ENCODE peak calls at places on chromosomes 12 and 14, in five cellular contexts. G is pancreas, B is astrocyte of the cerebellum, L is cardiac fibroblast, E is endothelial cell. W is an unnamed sample.

GRCh38 chr14:58942516-58942915 is 246.0 kb upstream of the DAAM1 start:
- DNase-seq in G (no peak), B (no peak), E (no peak), L (peak; percentile 8), W (no peak)

GRCh38 chr14:64786296-64787149 is 82.3 kb downstream of the PLEKHG3 start:
- DNase-seq in E (no peak), G (no peak), B (no peak), L (peak; percentile 67), W (no peak)

GRCh38 chr12:39867631-39868030 is 238.2 kb downstream of the SLC2A13 start:
- DNase-seq in L (peak; percentile 43), B (no peak), G (no peak), E (no peak), W (no peak)

GRCh38 chr12:126742326-126742725 is 1524.6 kb upstream of the TMEM132C start:
- DNase-seq in E (no peak), G (no peak), L (no peak), B (peak; percentile 43), W (no peak)

GRCh38 chr12:89694542-89694941 is 14.1 kb downstream of the ATP2B1 start:
- DNase-seq in B (no peak), L (no peak), E (no peak), G (no peak), W (no peak)

GRCh38 chr12:132078190-132078589 is 65.9 kb downstream of the DDX51 start:
- DNase-seq in E (no peak), G (no peak), L (peak; percentile 91), B (peak; percentile 76), W (no peak)

GRCh38 chr12:132803883-132804282 is 24.8 kb downstream of the GOLGA3 start:
- DNase-seq in L (peak; percentile 17), G (no peak), E (no peak), B (no peak), W (no peak)

GRCh38 chr14:79656086-79656485 is 555.2 kb downstream of the DIO2 start:
- DNase-seq in G (peak; percentile 22), E (no peak), L (no peak), B (no peak), W (no peak)

GRCh38 chr12:42023733-42024494 is 120.8 kb downstream of the GXYLT1 start:
- DNase-seq in L (peak; percentile 81), G (peak; percentile 74), E (peak; percentile 92), B (peak; percentile 53), W (peak; percentile 55)

GRCh38 chr12:108477881-108478259 is 37.2 kb upstream of the FICD start:
- DNase-seq in B (no peak), G (no peak), L (no peak), E (no peak), W (no peak)

GRCh38 chr14:102363182-102363952 is 626 bp downstream of the TECPR2 start:
- DNase-seq in E (no peak), G (no peak), B (no peak), L (peak; percentile 35), W (peak; percentile 40)

GRCh38 chr14:30210630-30211029 is 283.0 kb upstream of the PRKD1 start:
- DNase-seq in L (no peak), G (no peak), E (no peak), B (no peak), W (no peak)

GRCh38 chr14:51304956-51305355 is 64.9 kb downstream of the TMX1 start:
- DNase-seq in G (no peak), L (peak; percentile 85), E (no peak), B (peak; percentile 86), W (no peak)

GRCh38 chr12:100942984-100943749 is 148.6 kb downstream of the ANO4 start:
- DNase-seq in B (no peak), G (no peak), L (no peak), E (no peak), W (no peak)

GRCh38 chr14:25103820-25104219 is 53.9 kb upstream of the STXBP6 start:
- DNase-seq in B (no peak), E (no peak), L (no peak), G (no peak), W (no peak)

GRCh38 chr12:56932867-56933266 is 1.3 kb downstream of the SDR9C7 start:
- DNase-seq in L (no peak), B (no peak), E (no peak), G (no peak), W (no peak)

GRCh38 chr12:57614178-57614947 is 3.1 kb downstream of the ARHGEF25 start:
- DNase-seq in G (no peak), L (peak; percentile 42), E (no peak), B (no peak), W (no peak)

GRCh38 chr14:66944872-66945271 is 244.4 kb upstream of the GARIN2 start:
- DNase-seq in E (no peak), L (peak; percentile 52), B (peak; percentile 27), G (no peak), W (no peak)

DNA sequence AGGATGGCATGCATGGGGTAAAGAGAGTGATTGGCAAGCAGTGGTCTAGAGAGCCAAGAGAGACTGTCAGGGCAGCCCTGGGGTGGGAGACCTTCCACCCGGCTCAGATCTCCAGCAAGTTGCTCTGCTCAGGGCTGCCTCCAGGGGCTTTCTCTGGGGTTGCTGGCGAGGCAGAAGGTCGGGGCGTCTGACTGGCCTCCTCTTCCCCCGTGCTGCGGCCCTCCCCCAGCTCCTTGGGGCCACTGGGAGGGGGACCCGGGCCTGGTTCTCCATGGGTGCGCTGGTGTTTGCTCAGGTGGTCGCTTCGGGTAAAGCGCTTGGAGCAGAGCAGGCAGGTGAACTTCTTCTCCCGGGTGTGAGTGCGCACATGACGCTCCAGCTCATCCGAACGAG is 6.6 kb upstream of the AAAS start:
- DNase-seq in E (peak; percentile 41), L (no peak), B (no peak), G (no peak), W (no peak)
- TF ChIP-seq CTCF in E (no peak), L (peak; percentile 5), B (peak; percentile 8), G (no peak), W (no peak)

GRCh38 chr12:120086801-120087621 is 29.5 kb downstream of the RAB35 start:
- DNase-seq in B (peak; percentile 96), E (peak; percentile 100), G (peak; percentile 99), L (peak; percentile 99), W (peak; percentile 99)
- TF ChIP-seq CTCF in B (peak; percentile 97), E (peak; percentile 96), G (peak; percentile 98), L (peak; percentile 97), W (peak; percentile 88)

GRCh38 chr12:59111873-59112272 is 191.6 kb upstream of the LRIG3 start:
- DNase-seq in L (no peak), G (no peak), B (no peak), E (no peak), W (no peak)

GRCh38 chr12:59118356-59118755 is 198.1 kb upstream of the LRIG3 start:
- DNase-seq in E (no peak), G (no peak), L (no peak), B (no peak), W (no peak)

GRCh38 chr12:59115995-59116394 is 195.7 kb upstream of the LRIG3 start:
- DNase-seq in G (no peak), B (no peak), L (no peak), E (no peak), W (no peak)

GRCh38 chr12:59115526-59115925 is 195.2 kb upstream of the LRIG3 start:
- DNase-seq in G (no peak), E (no peak), B (no peak), L (no peak), W (no peak)

DNA sequence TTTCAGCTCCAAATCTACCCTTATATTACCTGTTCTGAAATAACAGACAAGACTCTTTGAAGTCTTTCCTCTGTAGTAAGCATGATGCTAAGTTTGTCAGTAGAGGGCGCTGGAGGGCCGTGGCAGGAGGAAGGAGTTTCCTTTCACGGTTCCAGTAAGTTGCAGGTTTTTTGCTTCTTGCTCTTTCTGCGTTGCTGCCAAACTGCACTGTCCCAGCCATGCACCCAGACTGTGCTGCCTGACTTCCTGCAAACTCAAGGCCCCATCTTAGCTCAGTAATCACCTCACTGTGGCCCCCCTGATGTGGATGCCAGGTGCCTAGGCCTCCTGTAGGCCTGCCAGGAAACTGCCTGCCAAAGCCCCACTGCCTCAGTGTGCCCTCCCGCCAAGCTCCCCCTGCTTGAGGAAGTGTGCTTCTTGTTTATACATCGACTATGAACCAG is 193.5 kb upstream of the LRIG3 start:
- DNase-seq in E (peak; percentile 83), B (peak; percentile 75), G (peak; percentile 70), L (peak; percentile 90), W (no peak)
- TF ChIP-seq CTCF in E (peak; percentile 88), B (peak; percentile 93), G (peak; percentile 83), L (peak; percentile 93), W (peak; percentile 14)

GRCh38 chr14:43790681-43791080 is 716.4 kb downstream of the FSCB start:
- DNase-seq in E (no peak), B (no peak), G (no peak), L (no peak), W (no peak)

GRCh38 chr14:43793579-43793978 is 713.5 kb downstream of the FSCB start:
- DNase-seq in G (no peak), E (no peak), L (no peak), B (no peak), W (no peak)

GRCh38 chr14:43792980-43793379 is 714.1 kb downstream of the FSCB start:
- DNase-seq in L (no peak), E (no peak), G (no peak), B (no peak), W (no peak)

DNA sequence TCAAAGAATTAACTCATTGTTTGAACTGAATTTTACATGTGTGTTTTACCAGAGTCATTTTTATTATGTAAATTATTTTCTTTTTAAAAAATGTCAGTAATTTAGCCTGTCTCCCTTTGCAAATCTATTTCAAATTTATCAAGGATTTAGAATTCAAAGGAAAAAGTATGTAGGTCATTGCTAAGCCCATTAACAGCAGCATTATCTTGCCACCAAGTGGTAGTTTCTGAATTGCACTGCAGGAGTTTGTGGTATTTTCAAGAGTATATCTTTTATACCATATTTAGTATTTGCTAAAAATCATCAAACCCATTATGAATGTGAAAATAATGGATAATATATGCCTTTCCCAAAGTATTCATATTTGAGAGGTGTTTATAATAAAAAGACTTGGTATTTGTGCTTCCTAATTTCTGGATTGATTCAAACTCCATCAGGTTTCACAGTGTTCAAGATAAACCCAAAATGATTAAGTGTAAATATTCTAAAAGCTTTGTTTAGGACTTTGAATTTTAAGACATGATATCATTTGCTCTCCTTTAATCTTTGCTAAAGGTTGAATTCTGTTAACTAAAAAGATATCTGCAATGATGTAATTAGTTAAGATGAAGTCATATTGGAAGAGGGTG is 711.4 kb downstream of the FSCB start:
- DNase-seq in B (no peak), E (no peak), L (peak; percentile 24), G (no peak), W (no peak)
- TF ChIP-seq CTCF in B (peak; percentile 17), E (peak; percentile 45), L (no peak), G (peak; percentile 38), W (no peak)

GRCh38 chr12:47602949-47603558 is 102.8 kb downstream of the RPAP3 start:
- DNase-seq in L (no peak), E (no peak), G (no peak), B (no peak), W (no peak)
- TF ChIP-seq CTCF in L (no peak), E (no peak), G (no peak), B (no peak), W (no peak)

GRCh38 chr12:102567031-102567985 is 86.9 kb upstream of the IGF1 start:
- DNase-seq in E (no peak), B (peak; percentile 26), L (peak; percentile 40), G (no peak), W (no peak)

GRCh38 chr12:102565555-102565954 is 85.2 kb upstream of the IGF1 start:
- DNase-seq in B (no peak), G (no peak), E (no peak), L (no peak), W (no peak)

GRCh38 chr12:102568151-102568815 is 87.9 kb upstream of the IGF1 start:
- DNase-seq in G (no peak), B (no peak), E (no peak), L (no peak), W (no peak)

GRCh38 chr12:102564026-102564425 is 83.7 kb upstream of the IGF1 start:
- DNase-seq in B (no peak), E (no peak), G (no peak), L (no peak), W (no peak)

GRCh38 chr12:102562836-102563425 is 82.6 kb upstream of the IGF1 start:
- DNase-seq in L (no peak), B (no peak), E (peak; percentile 5), G (peak; percentile 15), W (no peak)
- TF ChIP-seq CTCF in L (no peak), B (no peak), E (no peak), G (no peak), W (no peak)

W was measured in natural killer cell.